ENCODE peak calls at places on chromosomes 1 and 21, in four cellular contexts. J, G, B and L are unnamed samples. For H3K9me3 and H3K4me1, the result is how much of the 10 kb centered on the place peaks cover.

GRCh38 chr1:94807742-94808491 is 12.2 kb upstream of the SLC44A3 start:
- DNase-seq in G (no peak), J (no peak), B (no peak), L (no peak)

GRCh38 chr1:156385534-156386031 is 16.6 kb downstream of the RHBG start:
- DNase-seq in J (peak), G (peak), B (peak), L (no peak)

GRCh38 chr1:227926216-227926791 is 21.4 kb downstream of the WNT9A start:
- DNase-seq in B (no peak), G (no peak), J (no peak), L (peak)

GRCh38 chr1:183806650-183807049 is 1.7 kb downstream of the RGL1 start:
- DNase-seq in B (no peak), J (no peak), G (no peak), L (no peak)

GRCh38 chr1:110210604-110211502 is 739 bp downstream of the KCNC4 start:
- DNase-seq in B (no peak), J (peak), G (peak), L (peak)

GRCh38 chr1:116099379-116099778 is 11.8 kb upstream of the MAB21L3 start:
- DNase-seq in B (no peak), J (no peak), G (no peak), L (no peak)

GRCh38 chr1:152169356-152170025 is 10.5 kb upstream of the RPTN start:
- DNase-seq in J (no peak), G (no peak), B (no peak), L (no peak)

GRCh38 chr1:188949701-188950100 is 1528.0 kb downstream of the BRINP3 start:
- DNase-seq in G (no peak), B (no peak), J (no peak), L (no peak)

GRCh38 chr1:163561570-163562295 is 240.0 kb downstream of the NUF2 start:
- DNase-seq in B (no peak), G (no peak), J (peak), L (no peak)

GRCh38 chr1:186374313-186375151 is 521 bp downstream of the TPR start:
- DNase-seq in J (peak), G (no peak), B (no peak), L (no peak)

GRCh38 chr1:147608601-147609000 is 61.7 kb downstream of the ACP6 start:
- DNase-seq in B (no peak), J (no peak), G (no peak), L (no peak)

GRCh38 chr1:12398135-12398450 is 168.3 kb downstream of the VPS13D start:
- DNase-seq in B (no peak), J (no peak), G (no peak), L (no peak)

GRCh38 chr1:174726167-174726879 is 273.4 kb upstream of the CACYBP start:
- DNase-seq in B (no peak), J (no peak), G (no peak), L (no peak)

GRCh38 chr1:53585116-53585515 is 125.9 kb downstream of the DMRTB1 start:
- DNase-seq in J (no peak), G (no peak), B (no peak), L (peak)

GRCh38 chr1:246151796-246152434 is 355.2 kb downstream of the SMYD3 start:
- DNase-seq in J (no peak), G (no peak), B (no peak), L (no peak)

GRCh38 chr21:38631676-38632075 is 133.4 kb upstream of the ERG start:
- DNase-seq in B (no peak), J (no peak), G (no peak), L (no peak)

GRCh38 chr1:24913616-24914225 is 16.4 kb downstream of the RUNX3 start:
- DNase-seq in G (no peak), B (no peak), J (no peak), L (no peak)

GRCh38 chr1:98296681-98297080 is 364.8 kb upstream of the SNX7 start:
- DNase-seq in J (no peak), B (no peak), G (no peak), L (no peak)

GRCh38 chr1:165988817-165989216 is 161.4 kb downstream of the UCK2 start:
- DNase-seq in B (no peak), G (no peak), J (no peak), L (no peak)

GRCh38 chr1:3169621-3170356 is 100.8 kb downstream of the PRDM16 start:
- DNase-seq in J (peak), G (no peak), B (no peak), L (peak)
- H3K4me3 ChIP-seq in J (no peak), G (no peak), B (no peak), L (no peak)

DNA sequence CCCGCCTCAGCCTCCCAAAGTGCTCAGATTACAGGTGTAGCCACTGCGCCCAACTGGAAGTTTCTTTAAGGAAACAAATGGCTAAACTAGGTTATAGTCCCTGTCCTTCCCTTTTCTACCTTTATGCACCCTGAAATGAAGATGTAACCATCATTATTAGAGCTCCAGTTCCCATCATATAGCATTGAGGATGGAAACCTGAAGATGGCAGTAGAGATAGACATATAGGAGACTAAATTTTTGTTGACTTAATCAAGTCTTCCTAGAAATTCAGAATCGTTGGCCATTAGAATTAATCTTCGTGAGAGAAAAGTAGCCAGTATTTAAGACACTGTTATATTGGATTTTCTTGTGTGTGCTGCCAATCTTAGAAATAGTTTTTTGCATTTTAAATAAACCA is 1016.3 kb upstream of the NCAM2 start:
- DNase-seq in G (no peak), B (no peak), J (no peak), L (no peak)
- H3K9me3 ChIP-seq in G (under half), B (under half), J (under half), L (under half)

DNA sequence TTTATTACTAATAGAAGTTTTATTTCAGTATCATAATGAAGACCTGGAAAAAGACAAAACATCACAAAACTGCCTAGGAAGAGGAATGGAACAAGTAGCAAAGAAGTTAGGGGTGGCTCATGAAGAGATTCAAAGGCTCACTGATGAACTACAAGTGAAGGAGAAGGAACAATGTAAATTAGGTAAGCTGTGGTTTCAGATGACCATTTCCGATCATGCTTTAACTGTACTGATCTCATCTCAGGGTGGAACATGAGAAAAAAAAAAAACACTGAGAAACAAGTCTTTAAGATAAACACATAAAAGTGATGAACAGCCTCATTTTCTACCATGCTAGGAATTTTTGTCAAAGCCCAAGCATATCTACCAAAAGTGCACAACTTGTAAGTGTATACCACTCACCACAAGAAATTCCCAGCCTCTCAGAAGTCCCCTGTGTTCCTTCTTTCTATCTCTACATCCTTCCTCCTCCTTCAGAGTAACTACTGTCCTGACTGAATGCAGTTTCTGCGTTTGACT is 19.6 kb downstream of the CCDC30 start:
- DNase-seq in J (no peak), B (no peak), G (no peak), L (no peak)
- H3K4me1 ChIP-seq in J (under half), B (under half), G (under half), L (under half)

DNA sequence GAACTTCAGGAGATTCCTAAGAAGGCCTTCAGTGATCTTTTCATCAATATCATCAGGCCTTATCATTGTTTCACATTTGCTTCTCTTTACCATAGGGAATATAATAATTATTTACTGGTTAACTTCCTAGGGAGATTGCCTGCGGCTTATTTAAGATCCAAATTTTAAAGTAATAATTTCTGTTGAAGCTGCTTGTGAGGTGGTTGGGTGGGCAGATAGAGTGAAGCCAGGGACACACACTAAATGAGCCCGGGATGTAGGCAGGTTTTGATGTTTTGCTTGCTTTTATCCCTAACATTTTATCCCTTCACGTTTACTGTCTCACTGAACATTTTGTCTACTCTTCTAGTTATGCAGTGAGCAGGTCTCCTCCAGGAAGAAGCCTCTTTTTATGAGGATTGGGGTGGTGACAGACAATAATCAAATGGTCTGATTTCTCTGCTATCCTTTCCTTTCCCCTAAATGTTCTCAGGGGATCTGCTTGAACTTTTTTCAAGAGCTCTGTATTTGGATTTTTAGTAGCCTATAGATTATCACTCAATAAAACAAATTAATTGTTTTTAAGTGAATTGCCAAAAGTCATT is 164.7 kb downstream of the RUNX1 start:
- DNase-seq in J (no peak), B (no peak), G (no peak), L (no peak)
- H3K4me3 ChIP-seq in J (no peak), B (peak), G (no peak), L (no peak)

DNA sequence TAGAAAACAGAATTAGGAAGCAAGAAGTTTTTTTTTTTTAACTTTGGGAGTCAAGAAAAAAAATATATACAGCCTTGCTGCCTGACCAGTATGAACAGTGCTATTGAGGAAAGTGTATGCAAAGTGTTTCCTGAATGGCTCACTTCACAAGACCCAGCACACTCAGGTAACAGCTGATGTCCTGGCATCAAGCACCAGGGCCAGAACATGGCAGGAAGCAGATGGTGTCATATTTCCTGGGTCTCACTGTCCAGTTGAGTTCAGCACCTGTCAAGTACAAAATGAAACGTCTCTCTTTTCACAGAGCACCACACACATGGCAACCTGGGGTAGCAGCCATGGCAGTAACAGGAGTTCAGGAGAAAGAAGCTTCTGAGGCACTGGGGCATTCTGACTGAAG is 372.3 kb downstream of the TTLL7 start:
- DNase-seq in J (peak), B (no peak), G (no peak), L (no peak)
- H3K9me3 ChIP-seq in J (under half), B (under half), G (under half), L (under half)

GRCh38 chr1:154847891-154848290 is 22.2 kb downstream of the KCNN3 start:
- DNase-seq in G (peak), J (no peak), B (no peak), L (peak)
- H3K4me1 ChIP-seq in G (under half), J (under half), B (under half), L (under half)